ENCODE peak calls at places on chromosomes 4 and X, in four cellular contexts. L is activated T-cell treated with anti-CD3 and anti-CD28 coated beads, Interleukin-2, amount 50 U/mL, for 1 hour; K is body of pancreas; U is GM12865. F is an unnamed sample.

GRCh38 chr4:167943872-167944505 is 148.3 kb upstream of the ANXA10 start:
- DNase-seq in U (peak; percentile 20), L (no peak), K (no peak), F (no peak)

GRCh38 chr4:115678425-115678941 is 565.1 kb upstream of the NDST4 start:
- DNase-seq in L (no peak), U (no peak), K (no peak), F (no peak)

GRCh38 chr4:38531126-38531737 is 132.8 kb upstream of the KLF3 start:
- DNase-seq in U (peak; percentile 28), L (no peak), K (no peak), F (no peak)

GRCh38 chr4:67744561-67745283 is 9.5 kb downstream of the GNRHR start:
- DNase-seq in K (no peak), L (no peak), U (no peak), F (no peak)

GRCh38 chr4:8854866-8855265 is 16.8 kb downstream of the HMX1 start:
- DNase-seq in L (no peak), U (no peak), K (no peak), F (no peak)

GRCh38 chr4:40325406-40326019 is 9.6 kb upstream of the CHRNA9 start:
- DNase-seq in K (peak; percentile 74), U (peak; percentile 85), L (peak; percentile 42), F (peak; percentile 62)

GRCh38 chr4:109588176-109588575 is 28.1 kb downstream of the MCUB start:
- DNase-seq in L (peak; percentile 44), K (no peak), U (peak; percentile 83), F (no peak)

GRCh38 chr4:145130130-145130529 is 32.0 kb downstream of the ABCE1 start:
- DNase-seq in K (no peak), L (no peak), U (no peak), F (no peak)

GRCh38 chr4:153159728-153160221 is 44.5 kb upstream of the TRIM2 start:
- DNase-seq in L (no peak), K (no peak), U (no peak), F (no peak)

GRCh38 chr4:158015241-158015640 is 157.6 kb downstream of the GASK1B start:
- DNase-seq in U (no peak), L (no peak), K (no peak), F (no peak)

GRCh38 chrX:41145920-41146608 is 60.8 kb downstream of the USP9X start:
- DNase-seq in L (no peak), U (no peak), K (no peak), F (peak; percentile 64)

GRCh38 chrX:139112432-139112831 is 400.9 kb upstream of the FGF13 start:
- DNase-seq in L (no peak), U (no peak), K (no peak), F (no peak)

GRCh38 chr4:154781126-154781982 is at the start of gene RBM46:
- DNase-seq in L (no peak), U (no peak), K (no peak), F (no peak)

GRCh38 chr4:103354006-103354405 is 155.9 kb upstream of the CENPE start:
- DNase-seq in U (no peak), K (no peak), L (no peak), F (no peak)

GRCh38 chrX:132041016-132041415 is 17.9 kb downstream of the STK26 start:
- DNase-seq in L (no peak), K (no peak), U (no peak), F (no peak)

GRCh38 chr4:8737601-8738279 is 133.9 kb downstream of the HMX1 start:
- DNase-seq in L (no peak), K (no peak), U (no peak), F (no peak)

GRCh38 chr4:46389301-46389761 is 597 bp downstream of the GABRA2 start:
- DNase-seq in U (no peak), L (no peak), K (no peak), F (peak; percentile 74)

GRCh38 chr4:1398686-1399507 is 7.3 kb downstream of the NKX1-1 start:
- DNase-seq in U (no peak), K (peak; percentile 4), L (peak; percentile 11), F (no peak)

GRCh38 chrX:65677954-65678469 is 10.6 kb downstream of the MSN start:
- DNase-seq in U (no peak), K (peak; percentile 46), L (no peak), F (no peak)

GRCh38 chr4:185748901-185749390 is 63.0 kb downstream of the SORBS2 start:
- DNase-seq in K (no peak), U (no peak), L (no peak), F (no peak)

GRCh38 chr4:151067316-151067715 is 32.1 kb upstream of the RPS3A start:
- DNase-seq in L (no peak), U (no peak), K (no peak), F (no peak)

GRCh38 chr4:56051049-56051709 is 102.4 kb downstream of the CEP135 start:
- DNase-seq in L (no peak), U (no peak), K (no peak), F (no peak)

GRCh38 chr4:156677136-156677535 is 294.5 kb downstream of the PDGFC start:
- DNase-seq in L (no peak), U (peak; percentile 63), K (no peak), F (peak; percentile 17)

GRCh38 chrX:49019599-49020249 is 17.7 kb upstream of the GRIPAP1 start:
- DNase-seq in K (no peak), U (no peak), L (no peak), F (no peak)

GRCh38 chrX:155263854-155264628 is at the start of gene RAB39B:
- DNase-seq in L (peak; percentile 72), K (peak; percentile 58), U (peak; percentile 79), F (peak; percentile 13)

GRCh38 chr4:76748649-76749048 is 149.3 kb downstream of the SOWAHB start:
- DNase-seq in U (peak; percentile 75), K (peak; percentile 43), L (no peak), F (peak; percentile 75)

GRCh38 chr4:113635739-113636437 is 125.7 kb downstream of the CAMK2D start:
- DNase-seq in K (no peak), U (peak; percentile 9), L (no peak), F (no peak)

GRCh38 chr4:184983660-184984356 is 34.5 kb upstream of the HELT start:
- DNase-seq in K (peak; percentile 60), U (peak; percentile 81), L (peak; percentile 64), F (peak; percentile 25)

GRCh38 chr4:69970071-69970470 is 4.5 kb upstream of the CSN2 start:
- DNase-seq in L (no peak), U (no peak), K (no peak), F (no peak)

F was measured in small intestine.